ENCODE peak calls at places on chromosomes 5 and 9, in nine cellular contexts. B is pancreas, F is AG09309, T is HFF-Myc, X is cardiac fibroblast, D is uterus, E is A549, L is IMR-90, K is WERI-Rb-1. H is an unnamed sample.
A peak's percentile ranks its signal among the peaks of the same experiment; 100 is the strongest.

GRCh38 chr5:26482817-26483375 is 555.5 kb downstream of the CDH9 start:
- DNase-seq in B (peak; percentile 12), F (no peak), T (no peak), X (no peak), D (no peak), E (peak; percentile 75), L (no peak), K (peak; percentile 75), H (peak; percentile 1)

GRCh38 chr9:21685502-21685901 is 116.9 kb upstream of the MTAP start:
- DNase-seq in B (no peak), F (no peak), T (no peak), X (no peak), D (no peak), E (peak; percentile 48), L (no peak), K (no peak), H (no peak)

GRCh38 chr5:142821733-142822487 is 51.7 kb downstream of the ARHGAP26 start:
- DNase-seq in B (no peak), F (peak; percentile 63), T (peak; percentile 40), X (peak; percentile 78), D (no peak), E (peak; percentile 80), L (peak; percentile 93), K (no peak), H (peak; percentile 89)

GRCh38 chr9:126549246-126550006 is 64.3 kb upstream of the LMX1B start:
- DNase-seq in B (no peak), F (no peak), T (no peak), X (no peak), D (no peak), E (no peak), L (no peak), K (peak; percentile 58), H (no peak)

GRCh38 chr5:112219000-112219399 is 200.1 kb downstream of the EPB41L4A start:
- DNase-seq in B (no peak), F (no peak), T (no peak), X (no peak), D (no peak), E (no peak), L (no peak), K (peak; percentile 13), H (no peak)

GRCh38 chr5:173047838-173048105 is 8.4 kb upstream of the CREBRF start:
- DNase-seq in B (no peak), F (no peak), T (no peak), X (no peak), D (no peak), E (no peak), L (no peak), K (no peak), H (no peak)

GRCh38 chr5:41856644-41857491 is 13.4 kb downstream of the OXCT1 start:
- DNase-seq in B (peak; percentile 59), F (no peak), T (no peak), X (peak; percentile 83), D (peak; percentile 52), E (peak; percentile 69), L (peak; percentile 73), K (peak; percentile 37), H (no peak)

GRCh38 chr5:43396762-43397304 is 15.4 kb downstream of the CCL28 start:
- DNase-seq in B (peak; percentile 52), F (no peak), T (no peak), X (peak; percentile 30), D (peak; percentile 14), E (peak; percentile 17), L (no peak), K (no peak), H (no peak)

GRCh38 chr5:14870347-14871083 is 1.1 kb downstream of the ANKH start:
- DNase-seq in B (peak; percentile 18), F (no peak), T (no peak), X (no peak), D (peak; percentile 19), E (no peak), L (no peak), K (peak; percentile 35), H (no peak)

GRCh38 chr5:140926903-140927573 is 939 bp downstream of the PCDHAC1 start:
- DNase-seq in B (peak; percentile 22), F (no peak), T (no peak), X (peak; percentile 11), D (peak; percentile 13), E (peak; percentile 2), L (no peak), K (no peak), H (no peak)

GRCh38 chr9:87280421-87280820 is 217.2 kb upstream of the DAPK1 start:
- DNase-seq in B (no peak), F (peak; percentile 98), T (no peak), X (peak; percentile 61), D (no peak), E (no peak), L (peak; percentile 92), K (no peak), H (no peak)

GRCh38 chr9:129489838-129490582 is 130.9 kb downstream of the C9orf50 start:
- DNase-seq in B (peak; percentile 54), F (no peak), T (no peak), X (peak; percentile 68), D (peak; percentile 72), E (peak; percentile 68), L (peak; percentile 45), K (peak; percentile 77), H (no peak)

GRCh38 chr5:141382469-141383294 is at the start of gene PCDHGA7:
- DNase-seq in B (no peak), F (no peak), T (no peak), X (peak; percentile 48), D (no peak), E (peak; percentile 67), L (peak; percentile 57), K (no peak), H (no peak)

GRCh38 chr5:4098226-4098625 is 502.6 kb downstream of the IRX1 start:
- DNase-seq in B (no peak), F (no peak), T (no peak), X (no peak), D (no peak), E (no peak), L (no peak), K (no peak), H (no peak)

GRCh38 chr5:4097194-4097593 is 501.6 kb downstream of the IRX1 start:
- DNase-seq in B (no peak), F (no peak), T (no peak), X (no peak), D (no peak), E (no peak), L (no peak), K (no peak), H (no peak)

GRCh38 chr5:4100739-4101138 is 505.1 kb downstream of the IRX1 start:
- DNase-seq in B (no peak), F (no peak), T (no peak), X (no peak), D (no peak), E (no peak), L (no peak), K (no peak), H (no peak)

GRCh38 chr5:4101189-4101588 is 505.6 kb downstream of the IRX1 start:
- DNase-seq in B (no peak), F (no peak), T (no peak), X (no peak), D (no peak), E (no peak), L (no peak), K (no peak), H (no peak)

DNA sequence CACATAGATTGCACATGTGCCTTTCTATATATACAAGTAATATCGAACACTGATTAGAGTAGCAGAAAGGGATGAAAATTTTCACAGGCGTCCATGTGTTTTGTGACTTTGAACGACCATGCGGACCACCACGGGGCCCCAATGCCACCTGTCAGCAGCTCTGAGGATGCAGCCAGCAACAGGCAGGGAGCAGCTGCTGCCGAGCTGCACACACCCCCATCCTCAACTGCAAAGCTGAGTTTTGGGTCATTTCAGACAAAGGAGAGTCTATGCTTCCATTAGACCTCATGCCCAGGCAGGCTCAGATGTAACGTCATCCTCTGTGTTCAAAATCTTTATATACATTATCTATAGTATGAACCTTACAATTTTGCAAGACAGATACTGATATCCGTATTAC is 503.8 kb downstream of the IRX1 start:
- DNase-seq in B (no peak), F (no peak), T (no peak), X (no peak), D (no peak), E (no peak), L (no peak), K (no peak), H (no peak)
- H3K4me3 ChIP-seq in B (no peak overlapping the region), F (no peak overlapping the region), T (no peak overlapping the region), X (no peak overlapping the region), D (no peak overlapping the region), E (no peak overlapping the region), L (no peak overlapping the region), K (no peak overlapping the region), H (no peak overlapping the region)

GRCh38 chr5:159525117-159525516 is 194.8 kb upstream of the IL12B start:
- DNase-seq in B (no peak), F (no peak), T (no peak), X (peak; percentile 68), D (no peak), E (peak; percentile 28), L (no peak), K (no peak), H (no peak)
- TF ChIP-seq CTCF in B (no peak), F (no peak), T (no peak), X (no peak), D (no peak), E (peak; percentile 14), L (peak; percentile 15), K (no peak), H (no peak)

GRCh38 chr5:67998709-67999251 is 216.8 kb upstream of the PIK3R1 start:
- DNase-seq in B (no peak), F (no peak), T (peak; percentile 71), X (peak; percentile 80), D (peak; percentile 30), E (peak; percentile 32), L (peak; percentile 38), K (no peak), H (no peak)
- H3K4me3 ChIP-seq in B (no peak overlapping the region), F (no peak overlapping the region), T (no peak overlapping the region), X (no peak overlapping the region), D (no peak overlapping the region), E (no peak overlapping the region), L (no peak overlapping the region), K (no peak overlapping the region), H (no peak overlapping the region)

GRCh38 chr9:407255-407654 is 192.6 kb downstream of the DOCK8 start:
- DNase-seq in B (no peak), F (no peak), T (no peak), X (peak; percentile 17), D (peak; percentile 30), E (peak; percentile 20), L (no peak), K (peak; percentile 47), H (no peak)
- TF ChIP-seq CTCF in B (no peak), F (no peak), T (no peak), X (no peak), D (peak; percentile 46), E (peak; percentile 10), L (no peak), K (peak; percentile 40), H (no peak)

DNA sequence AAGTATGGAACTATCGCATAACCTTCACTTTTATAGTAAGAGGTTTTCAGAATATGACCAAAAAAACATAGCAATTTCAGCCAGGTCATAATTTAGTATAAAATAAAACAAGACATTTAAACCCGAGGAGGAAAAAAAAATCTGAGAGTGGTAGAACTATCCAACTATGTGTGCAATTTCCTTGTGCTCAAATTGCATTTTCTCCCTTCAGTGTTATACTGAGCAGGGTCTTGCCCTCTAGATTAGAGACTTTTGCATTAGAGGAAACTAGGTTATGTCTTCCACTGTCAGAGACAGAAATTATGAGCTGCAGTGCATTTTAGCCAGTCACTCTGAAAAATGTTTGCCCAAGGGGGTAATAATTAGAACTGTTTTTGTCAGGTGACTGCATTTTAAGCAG is 330.6 kb downstream of the NR2F1-AS1 start:
- DNase-seq in B (no peak), F (no peak), T (no peak), X (peak; percentile 63), D (no peak), E (no peak), L (no peak), K (no peak), H (no peak)
- H3K4me3 ChIP-seq in B (no peak overlapping the region), F (no peak overlapping the region), T (no peak overlapping the region), X (no peak overlapping the region), D (no peak overlapping the region), E (no peak overlapping the region), L (no peak overlapping the region), K (no peak overlapping the region), H (no peak overlapping the region)